ENCODE peak calls at places on chromosomes 11 and 22, in five cellular contexts. B, O, H, V and D are unnamed samples.

GRCh38 chr11:34358258-34358665 is 452 bp upstream of the ABTB2 start:
- DNase-seq in V (peak), H (peak), O (peak), B (peak), D (peak)

GRCh38 chr22:38257170-38257569 is 15.6 kb downstream of the TMEM184B start:
- DNase-seq in B (no peak), H (peak), O (no peak), V (no peak), D (no peak)

GRCh38 chr11:128424271-128424709 is 163.1 kb downstream of the ETS1 start:
- DNase-seq in H (peak), B (peak), V (no peak), O (peak), D (peak)

GRCh38 chr11:118984825-118985224 is 13.1 kb upstream of the CENATAC start:
- DNase-seq in B (no peak), O (no peak), V (no peak), H (no peak), D (no peak)

GRCh38 chr11:2534131-2534956 is 89.5 kb downstream of the KCNQ1 start:
- DNase-seq in H (no peak), V (peak), O (peak), B (peak), D (no peak)

GRCh38 chr11:110818032-110818687 is 105.9 kb upstream of the ARHGAP20 start:
- DNase-seq in B (no peak), V (no peak), H (peak), O (no peak), D (no peak)

GRCh38 chr11:64836448-64837072 is 7.9 kb downstream of the CDC42BPG start:
- DNase-seq in V (no peak), O (no peak), H (no peak), B (no peak), D (no peak)

GRCh38 chr22:44793506-44794225 is 41.3 kb downstream of the ARHGAP8 start:
- DNase-seq in O (no peak), H (no peak), V (no peak), B (no peak), D (no peak)

GRCh38 chr11:95364324-95365295 is 133.6 kb upstream of the SESN3 start:
- DNase-seq in O (no peak), B (no peak), V (no peak), H (peak), D (no peak)

GRCh38 chr11:77183421-77183984 is 55.5 kb downstream of the MYO7A start:
- DNase-seq in B (no peak), V (no peak), H (no peak), O (peak), D (no peak)

GRCh38 chr22:33576205-33576604 is 344.1 kb downstream of the LARGE1 start:
- DNase-seq in V (no peak), H (no peak), B (no peak), O (no peak), D (no peak)

GRCh38 chr11:131886201-131886600 is 515.8 kb downstream of the NTM start:
- DNase-seq in B (no peak), O (no peak), H (no peak), V (no peak), D (no peak)

GRCh38 chr22:22848364-22848866 is 39.2 kb upstream of the IGLL5 start:
- DNase-seq in V (peak), B (no peak), H (peak), O (peak), D (peak)

GRCh38 chr11:26537341-26537740 is 34.7 kb downstream of the MUC15 start:
- DNase-seq in V (no peak), B (no peak), H (no peak), O (no peak), D (peak)

GRCh38 chr22:30636226-30637077 is 871 bp downstream of the SLC35E4 start:
- DNase-seq in H (no peak), V (peak), O (no peak), B (no peak), D (peak)

GRCh38 chr22:50303848-50304527 is 3.5 kb downstream of the PLXNB2 start:
- DNase-seq in V (peak), B (no peak), O (no peak), H (no peak), D (peak)
- TF ChIP-seq CTCF in V (no peak), B (no peak), O (no peak), H (no peak), D (no peak)

GRCh38 chr11:108218912-108219783 is 3.3 kb downstream of the NPAT start:
- DNase-seq in V (no peak), O (no peak), B (no peak), H (no peak), D (peak)
- H3K4me3 ChIP-seq in V (no peak), O (no peak), B (no peak), H (no peak), D (peak)

GRCh38 chr22:40797427-40797826 is 21.7 kb downstream of the SLC25A17 start:
- DNase-seq in V (no peak), O (no peak), H (peak), B (no peak), D (no peak)
- H3K27ac ChIP-seq in V (no peak), O (no peak), H (no peak), B (no peak), D (no peak)

GRCh38 chr11:73070653-73071052 is 71.5 kb downstream of the FCHSD2 start:
- DNase-seq in O (no peak), B (no peak), V (no peak), H (no peak), D (no peak)
- TF ChIP-seq CTCF in O (no peak), B (no peak), V (no peak), H (no peak), D (no peak)

GRCh38 chr11:61091373-61092279 is 10.7 kb upstream of the CD5 start:
- DNase-seq in O (peak), B (no peak), H (no peak), V (no peak), D (no peak)
- H3K4me3 ChIP-seq in O (no peak), B (no peak), H (no peak), V (no peak), D (no peak)